ENCODE peak calls at places on chromosomes 5 and 9, in five cellular contexts. I is K562, P is A549, D is HepG2, F is GM12878. O is an unnamed sample.

GRCh38 chr9:35538361-35539234 is 48.7 kb downstream of the RUSC2 start:
- DNase-seq in I (no peak), P (no peak), D (no peak), F (no peak), O (peak)

GRCh38 chr9:30301271-30301963 is 2083.0 kb upstream of the ACO1 start:
- DNase-seq in I (no peak), P (no peak), D (no peak), F (no peak), O (no peak)

GRCh38 chr5:160449458-160449857 is 27.8 kb downstream of the PTTG1 start:
- DNase-seq in I (no peak), P (no peak), D (no peak), F (no peak), O (no peak)

GRCh38 chr5:87029951-87030350 is 237.7 kb upstream of the RASA1 start:
- DNase-seq in I (no peak), P (no peak), D (no peak), F (no peak), O (no peak)

GRCh38 chr5:43421450-43422133 is 9.4 kb upstream of the CCL28 start:
- DNase-seq in I (no peak), P (no peak), D (no peak), F (no peak), O (no peak)

GRCh38 chr5:59466271-59466670 is 427.3 kb downstream of the PDE4D start:
- DNase-seq in I (no peak), P (no peak), D (no peak), F (no peak), O (peak)

GRCh38 chr5:123037104-123037418 is 536 bp upstream of the PPIC start:
- DNase-seq in I (no peak), P (no peak), D (no peak), F (no peak), O (no peak)

GRCh38 chr5:83394190-83394589 is 77.4 kb upstream of the VCAN start:
- DNase-seq in I (no peak), P (no peak), D (no peak), F (no peak), O (no peak)

GRCh38 chr5:93423333-93423714 is 157.7 kb downstream of the NR2F1-AS1 start:
- DNase-seq in I (no peak), P (no peak), D (no peak), F (no peak), O (no peak)
- H3K27ac ChIP-seq in I (no peak), P (no peak), D (no peak), F (no peak), O (peak)

DNA sequence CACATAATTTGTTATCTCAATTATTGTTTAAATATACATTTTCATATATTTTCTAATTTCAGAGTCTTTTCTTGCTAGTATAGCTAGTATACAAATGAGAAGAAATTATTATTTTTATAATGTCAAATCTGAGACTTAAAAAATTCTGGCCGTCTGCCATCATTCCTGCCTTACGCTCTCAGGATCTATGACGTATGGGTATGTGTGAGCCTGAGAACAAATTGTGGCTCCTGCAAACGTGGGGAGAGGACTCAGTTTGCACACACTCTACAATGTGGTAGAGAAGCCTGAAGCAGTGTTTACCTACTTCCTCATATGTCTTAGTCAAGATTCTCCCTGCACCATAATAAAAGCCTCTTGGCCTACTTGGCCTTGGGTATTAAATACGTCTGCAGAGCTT is 825.4 kb downstream of the SEMA5A start:
- DNase-seq in I (no peak), P (no peak), D (no peak), F (no peak), O (no peak)
- TF ChIP-seq JUNB in I (no peak), P (no peak), D (no peak), F (no peak), O (no peak)

DNA sequence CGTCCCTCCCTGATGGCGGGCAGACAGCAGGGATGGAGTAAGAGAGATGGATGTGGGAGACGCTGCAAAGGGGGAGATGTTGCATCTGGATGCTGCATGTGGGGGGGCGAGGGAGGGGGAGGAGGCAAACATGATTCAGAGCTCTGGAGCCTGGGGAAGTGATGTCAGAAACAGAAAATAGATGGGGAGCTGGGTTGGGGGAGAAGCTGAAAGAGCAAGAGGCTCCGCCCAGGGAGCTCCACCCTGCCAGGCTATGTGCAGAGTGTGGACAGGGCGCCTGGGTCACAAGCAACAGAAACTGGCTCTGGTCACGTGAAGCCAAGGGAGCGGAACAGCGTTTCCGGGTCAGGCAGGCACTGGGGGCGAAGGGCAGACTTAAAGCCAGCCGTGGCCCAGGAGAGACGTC is 12.7 kb downstream of the UNC5A start:
- DNase-seq in I (no peak), P (no peak), D (no peak), F (no peak), O (no peak)
- H3K27ac ChIP-seq in I (no peak), P (no peak), D (no peak), F (no peak), O (no peak)

DNA sequence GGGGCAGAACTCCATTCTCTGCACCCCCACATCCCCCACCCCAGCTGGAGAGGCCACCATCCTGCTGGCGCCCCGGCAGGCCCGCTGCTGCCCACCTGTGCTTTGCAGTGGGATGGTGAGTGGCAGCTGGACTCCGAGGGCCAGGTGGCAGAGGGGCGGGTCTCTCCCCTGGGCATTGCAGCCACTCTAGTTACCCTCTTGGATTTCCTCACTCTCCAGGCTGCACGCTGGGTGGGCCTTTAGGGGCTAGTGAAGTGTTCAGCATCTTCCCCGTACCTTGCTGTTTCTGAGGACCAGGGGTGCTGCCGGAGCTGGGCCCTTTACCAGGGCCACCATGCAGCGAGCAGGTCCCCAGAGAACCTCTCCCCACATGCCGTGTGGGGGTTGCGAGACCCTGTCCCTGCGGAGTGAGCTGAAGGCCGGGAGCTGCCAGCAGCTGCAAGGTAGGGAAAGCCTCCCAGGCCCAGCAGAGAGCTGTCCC is 88.4 kb upstream of the SH3PXD2B start:
- DNase-seq in I (no peak), P (no peak), D (no peak), F (no peak), O (no peak)
- TF ChIP-seq JUNB in I (no peak), P (no peak), D (no peak), F (no peak), O (no peak)

GRCh38 chr5:1161108-1161831 is 40.1 kb upstream of the SLC6A19 start:
- DNase-seq in I (no peak), P (no peak), D (peak), F (no peak), O (no peak)
- H3K27ac ChIP-seq in I (no peak), P (peak), D (peak), F (no peak), O (no peak)

GRCh38 chr5:173642895-173643481 is 26.5 kb upstream of the BOD1 start:
- DNase-seq in I (no peak), P (no peak), D (no peak), F (no peak), O (no peak)

GRCh38 chr5:173642191-173642816 is 25.9 kb upstream of the BOD1 start:
- DNase-seq in I (no peak), P (no peak), D (no peak), F (no peak), O (no peak)

GRCh38 chr5:173645437-173645807 is 29.0 kb upstream of the BOD1 start:
- DNase-seq in I (no peak), P (no peak), D (peak), F (no peak), O (peak)

GRCh38 chr5:173644700-173645436 is 28.4 kb upstream of the BOD1 start:
- DNase-seq in I (no peak), P (no peak), D (no peak), F (no peak), O (no peak)

GRCh38 chr5:173643964-173644363 is 27.5 kb upstream of the BOD1 start:
- DNase-seq in I (no peak), P (no peak), D (no peak), F (peak), O (peak)
- TF ChIP-seq JUNB in I (no peak), P (no peak), D (no peak), F (no peak), O (no peak)

DNA sequence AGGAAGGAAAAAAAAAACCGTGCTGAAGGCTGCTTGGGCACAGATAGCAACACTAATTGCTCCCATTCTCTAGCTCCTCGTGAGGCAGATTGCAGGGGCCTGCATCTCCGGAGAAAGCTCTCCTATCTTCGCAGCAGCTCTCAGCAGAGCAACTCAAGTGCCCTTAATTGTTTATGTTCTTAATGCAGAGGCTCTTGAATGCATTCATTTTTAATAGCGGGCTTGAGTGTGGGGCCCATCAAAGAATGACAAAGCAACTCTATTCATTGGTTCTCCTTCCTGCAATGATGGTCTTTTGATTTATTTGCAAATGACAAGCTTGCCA is 23.9 kb downstream of the TLE1 start:
- DNase-seq in I (no peak), P (no peak), D (no peak), F (no peak), O (peak)
- H3K27ac ChIP-seq in I (no peak), P (peak), D (no peak), F (no peak), O (peak)